ENCODE peak calls at places on chromosomes 4 and X, in five cellular contexts. S is colonic mucosa, J is pancreas, R is BJ, X is HFF-Myc. N is an unnamed sample.

GRCh38 chr4:182339246-182339645 is 96.0 kb downstream of the TENM3 start:
- DNase-seq in S (no peak), J (no peak), R (no peak), X (no peak), N (peak)

GRCh38 chrX:70755850-70756249 is 152.7 kb downstream of the TEX11 start:
- DNase-seq in S (no peak), J (no peak), R (no peak), X (no peak), N (no peak)

GRCh38 chr4:159823743-159824142 is 720.9 kb downstream of the RAPGEF2 start:
- DNase-seq in S (no peak), J (no peak), R (no peak), X (no peak), N (peak)

GRCh38 chr4:117549624-117550023 is 464.2 kb upstream of the TRAM1L1 start:
- DNase-seq in S (no peak), J (no peak), R (no peak), X (no peak), N (no peak)

GRCh38 chr4:176287546-176287945 is 18.5 kb upstream of the ASB5 start:
- DNase-seq in S (no peak), J (no peak), R (no peak), X (no peak), N (no peak)

GRCh38 chr4:16123356-16124084 is 39.7 kb upstream of the PROM1 start:
- DNase-seq in S (peak), J (peak), R (no peak), X (no peak), N (no peak)

GRCh38 chr4:82524570-82525152 is 37.1 kb downstream of the TMEM150C start:
- DNase-seq in S (no peak), J (no peak), R (no peak), X (no peak), N (peak)

GRCh38 chr4:107248571-107248970 is 212.5 kb upstream of the DKK2 start:
- DNase-seq in S (no peak), J (no peak), R (no peak), X (no peak), N (peak)

GRCh38 chrX:13090261-13091110 is 46.1 kb upstream of the FAM9C start:
- DNase-seq in S (no peak), J (no peak), R (no peak), X (no peak), N (no peak)

GRCh38 chr4:113657834-113658233 is 103.7 kb downstream of the CAMK2D start:
- DNase-seq in S (no peak), J (no peak), R (no peak), X (no peak), N (peak)

GRCh38 chrX:7132335-7133035 is 15.0 kb upstream of the STS start:
- DNase-seq in S (peak), J (peak), R (peak), X (no peak), N (peak)

GRCh38 chr4:181566490-181566889 is 676.7 kb upstream of the TENM3 start:
- DNase-seq in S (no peak), J (no peak), R (no peak), X (peak), N (no peak)

GRCh38 chr4:6900181-6900812 is 9.3 kb upstream of the TBC1D14 start:
- DNase-seq in S (no peak), J (no peak), R (no peak), X (no peak), N (no peak)

GRCh38 chr4:106869551-106869950 is 166.6 kb downstream of the DKK2 start:
- DNase-seq in S (no peak), J (no peak), R (no peak), X (no peak), N (peak)

GRCh38 chr4:69689530-69690111 is 36.6 kb upstream of the UGT2A1 start:
- DNase-seq in S (no peak), J (no peak), R (no peak), X (peak), N (peak)

GRCh38 chrX:103774070-103774642 is 2.5 kb upstream of the PLP1 start:
- DNase-seq in S (no peak), J (no peak), R (no peak), X (no peak), N (peak)

GRCh38 chrX:9438950-9439494 is 25.8 kb upstream of the TBL1X start:
- DNase-seq in S (no peak), J (no peak), R (no peak), X (no peak), N (no peak)

GRCh38 chr4:7105261-7105660 is 37.4 kb upstream of the GRPEL1 start:
- DNase-seq in S (no peak), J (no peak), R (no peak), X (no peak), N (peak)

GRCh38 chr4:145546556-145546955 is 64.9 kb downstream of the SMAD1 start:
- DNase-seq in S (no peak), J (no peak), R (no peak), X (no peak), N (peak)

GRCh38 chr4:13202731-13203519 is 281.2 kb downstream of the RAB28 start:
- DNase-seq in S (no peak), J (no peak), R (no peak), X (no peak), N (no peak)

GRCh38 chrX:123358457-123358856 is 174.4 kb downstream of the GRIA3 start:
- DNase-seq in S (no peak), J (no peak), R (no peak), X (no peak), N (no peak)

GRCh38 chrX:5474282-5474681 is 754.4 kb downstream of the NLGN4X start:
- DNase-seq in S (no peak), J (no peak), R (no peak), X (no peak), N (no peak)

GRCh38 chr4:120939693-120940092 is 17.2 kb upstream of the PRDM5 start:
- DNase-seq in S (no peak), J (no peak), R (no peak), X (no peak), N (no peak)

GRCh38 chr4:8747896-8748575 is 123.6 kb downstream of the HMX1 start:
- DNase-seq in S (no peak), J (no peak), R (no peak), X (no peak), N (no peak)

GRCh38 chr4:143489116-143489515 is 24.4 kb upstream of the SMARCA5 start:
- DNase-seq in S (no peak), J (no peak), R (no peak), X (no peak), N (peak)

GRCh38 chr4:73856518-73856917 is 3.4 kb downstream of the PF4V1 start:
- DNase-seq in S (no peak), J (no peak), R (peak), X (no peak), N (peak)

GRCh38 chrX:13001961-13002671 is 27.2 kb downstream of the TMSB4X start:
- DNase-seq in S (no peak), J (no peak), R (no peak), X (no peak), N (peak)

GRCh38 chr4:72977936-72978485 is 91.5 kb downstream of the COX18 start:
- DNase-seq in S (no peak), J (no peak), R (no peak), X (no peak), N (no peak)

GRCh38 chrX:20382518-20383291 is 116.0 kb upstream of the RPS6KA3 start:
- DNase-seq in S (no peak), J (no peak), R (no peak), X (no peak), N (peak)

GRCh38 chr4:170274616-170275015 is 184.9 kb upstream of the AADAT start:
- DNase-seq in S (no peak), J (no peak), R (no peak), X (no peak), N (no peak)

GRCh38 chrX:109886122-109886761 is 116.7 kb upstream of the TMEM164 start:
- DNase-seq in S (peak), J (peak), R (no peak), X (no peak), N (peak)

GRCh38 chrX:153953892-153954617 is 9.6 kb upstream of the RENBP start:
- DNase-seq in S (no peak), J (no peak), R (no peak), X (no peak), N (no peak)

GRCh38 chrX:147884958-147885357 is 26.8 kb upstream of the FMR1 start:
- DNase-seq in S (no peak), J (no peak), R (no peak), X (no peak), N (peak)

DNA sequence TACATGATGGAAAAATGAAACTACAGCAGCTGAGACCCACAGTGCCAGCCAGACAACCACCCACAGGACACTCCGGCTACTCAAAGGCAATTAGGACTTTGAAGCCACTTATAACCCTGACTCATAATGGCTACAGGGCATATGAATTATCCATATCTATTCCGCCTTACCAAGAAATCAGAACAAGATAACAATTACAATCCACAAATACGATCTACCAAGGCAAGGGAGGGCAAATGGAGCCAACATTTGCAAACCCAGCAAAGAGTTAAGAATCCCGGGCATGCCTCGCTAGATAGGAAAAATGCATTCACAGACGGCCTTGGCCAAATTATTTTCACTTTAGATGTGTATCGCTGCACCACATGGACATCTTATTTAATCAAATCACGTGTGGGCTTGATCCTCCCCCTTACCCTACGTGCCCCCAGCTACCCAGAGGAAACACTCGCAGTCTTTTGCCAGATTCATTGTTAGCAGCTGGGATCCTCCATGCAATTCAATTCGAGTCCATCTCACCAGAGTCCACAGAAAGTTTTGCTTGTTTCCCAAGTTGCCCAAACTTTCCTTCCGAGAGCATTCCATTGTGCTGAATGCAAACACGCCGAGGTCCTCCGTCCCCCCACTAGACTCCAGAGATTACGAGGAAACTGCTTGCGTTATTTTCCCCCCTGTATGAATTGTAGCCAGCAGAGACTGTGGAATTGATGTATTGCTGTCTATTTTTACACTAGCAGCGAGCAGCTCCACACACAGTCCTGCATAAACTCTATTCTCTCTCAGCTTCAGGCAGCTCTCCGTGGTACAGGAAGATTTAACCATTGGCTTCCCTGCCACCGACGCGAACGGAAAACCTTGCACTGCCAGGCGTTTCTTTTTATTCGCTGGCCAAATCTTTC is 1.2 kb downstream of the PPARGC1A start:
- DNase-seq in S (peak), J (no peak), R (no peak), X (no peak), N (peak)
- H3K4me3 ChIP-seq in S (peak), J (peak), R (peak), X (peak), N (peak)

DNA sequence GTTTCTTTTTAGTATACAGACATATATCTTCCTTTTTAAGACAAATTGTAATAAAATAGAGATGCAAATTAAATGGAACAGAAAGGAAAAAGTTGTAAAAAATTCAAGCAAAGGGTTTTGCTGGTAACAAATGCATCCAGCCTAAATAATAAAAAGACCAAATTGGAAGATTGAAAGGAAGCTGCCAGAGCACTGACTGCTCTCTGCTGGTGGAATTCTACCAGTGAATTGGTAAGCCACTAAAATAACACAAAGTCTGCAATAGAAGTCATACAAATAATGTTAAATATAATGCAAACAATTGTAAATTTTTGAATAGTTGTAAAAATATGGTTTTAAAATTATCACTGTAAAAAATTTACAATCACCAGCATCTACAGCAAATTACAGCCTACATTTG is 1322.3 kb downstream of the PCDH7 start:
- DNase-seq in S (no peak), J (no peak), R (no peak), X (no peak), N (no peak)
- TF ChIP-seq CTCF in S (no peak), J (no peak), R (no peak), X (no peak), N (peak)

GRCh38 chr4:104393649-104394048 is 101.0 kb downstream of the CXXC4 start:
- DNase-seq in S (no peak), J (no peak), R (no peak), X (no peak), N (peak)

GRCh38 chr4:104395219-104395618 is 99.5 kb downstream of the CXXC4 start:
- DNase-seq in S (no peak), J (no peak), R (no peak), X (no peak), N (peak)

DNA sequence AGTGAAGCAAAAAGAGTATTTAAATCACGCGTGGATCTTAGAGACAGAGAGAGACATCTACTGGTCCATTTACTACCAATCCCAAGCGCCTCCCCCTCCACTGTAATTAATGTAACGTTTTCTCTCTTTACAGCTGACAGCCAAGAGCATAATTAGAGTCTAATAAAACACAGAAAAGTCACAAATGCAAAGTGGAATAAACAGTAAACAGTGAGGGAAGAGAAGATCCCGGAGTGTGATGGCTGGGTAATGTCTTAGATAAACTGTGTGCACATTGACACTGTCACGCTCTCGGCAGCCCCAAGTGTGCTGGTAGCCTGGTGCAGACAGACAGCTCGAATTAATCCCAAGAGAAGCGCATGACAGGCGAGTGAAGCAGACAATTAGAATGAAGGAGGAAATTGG is 100.3 kb downstream of the CXXC4 start:
- DNase-seq in S (no peak), J (no peak), R (no peak), X (no peak), N (no peak)
- H3K4me3 ChIP-seq in S (no peak), J (no peak), R (no peak), X (no peak), N (no peak)

GRCh38 chrX:83008415-83008814 is 499.7 kb upstream of the POU3F4 start:
- DNase-seq in S (no peak), J (no peak), R (no peak), X (no peak), N (peak)
- TF ChIP-seq CTCF in S (peak), J (no peak), R (no peak), X (no peak), N (peak)

GRCh38 chr4:158673633-158674032 is 1.5 kb downstream of the ETFDH start:
- DNase-seq in S (no peak), J (no peak), R (no peak), X (no peak), N (no peak)

GRCh38 chr4:158670975-158671664 is 567 bp downstream of the C4orf46 start:
- DNase-seq in S (peak), J (peak), R (peak), X (peak), N (peak)

GRCh38 chr4:158669310-158669709 is 2.4 kb downstream of the C4orf46 start:
- DNase-seq in S (no peak), J (no peak), R (no peak), X (no peak), N (no peak)

GRCh38 chr4:158671665-158671914 is at the start of gene C4orf46:
- DNase-seq in S (no peak), J (no peak), R (no peak), X (no peak), N (no peak)

DNA sequence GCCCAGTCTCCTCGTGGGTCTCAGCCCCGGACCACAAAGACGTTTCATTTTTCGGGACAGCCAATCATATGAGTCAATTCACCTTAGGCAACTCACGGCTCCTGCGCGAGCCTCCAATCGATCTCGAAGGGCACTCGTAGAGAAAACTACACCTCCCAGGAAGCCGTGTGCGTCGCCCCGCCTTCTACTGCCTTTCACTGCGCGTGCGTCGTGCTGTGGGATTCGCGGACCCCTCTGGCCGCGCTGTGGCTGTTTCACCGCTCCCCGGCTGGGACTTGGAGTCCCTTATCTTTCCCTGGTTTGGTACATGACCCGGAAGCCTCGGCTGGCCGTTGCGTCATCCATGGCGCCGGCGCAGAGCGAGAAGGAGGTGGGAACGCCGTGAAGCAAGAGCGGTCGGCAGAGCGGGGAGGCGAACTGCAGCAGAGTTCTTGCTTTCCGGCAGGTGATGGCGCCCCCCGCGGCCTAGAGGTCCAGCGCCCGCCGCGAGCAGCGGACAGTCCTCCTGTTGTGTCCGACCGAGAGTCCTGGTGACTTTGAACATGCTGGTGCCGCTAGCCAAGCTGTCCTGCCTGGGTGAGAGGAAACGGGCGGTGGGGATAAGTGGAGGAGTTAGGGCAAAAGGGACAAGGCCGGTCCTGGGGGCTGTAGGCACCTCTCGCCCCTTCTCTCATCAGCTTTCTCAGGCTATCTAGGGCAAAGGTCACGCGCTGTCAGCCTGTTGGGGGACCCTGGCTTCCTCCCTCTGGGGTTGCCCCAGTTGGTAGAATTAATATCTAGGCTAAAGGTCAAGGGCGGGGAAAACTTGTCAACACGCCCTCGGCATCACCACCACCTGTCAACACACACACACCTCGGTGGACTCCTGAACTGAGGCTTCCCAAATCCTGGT is at the start of gene ETFDH:
- DNase-seq in S (peak), J (peak), R (peak), X (peak), N (peak)
- H3K4me3 ChIP-seq in S (peak), J (peak), R (peak), X (peak), N (peak)

GRCh38 chr4:26647523-26648224 is 63.8 kb downstream of the TBC1D19 start:
- DNase-seq in S (no peak), J (no peak), R (no peak), X (no peak), N (no peak)
- TF ChIP-seq CTCF in S (no peak), J (no peak), R (no peak), X (no peak), N (no peak)